ENCODE peak calls at places on chromosomes 3 and 15, in seven cellular contexts. A is spleen, L is neural progenitor cell, I is fibroblast of lung, Y is A673, T is PC-9, O is neuronal stem cell. E is an unnamed sample.

GRCh38 chr3:38089163-38089562 is 47.8 kb downstream of the ACAA1 start:
- DNase-seq in A (no peak), L (no peak), I (no peak), Y (no peak), T (no peak), O (no peak), E (peak; percentile 52)

GRCh38 chr3:56783644-56784451 is 17.9 kb downstream of the ARHGEF3 start:
- DNase-seq in A (peak; percentile 87), L (no peak), I (peak; percentile 88), Y (no peak), T (no peak), O (no peak), E (peak; percentile 64)

GRCh38 chr3:189908646-189909045 is 212.1 kb downstream of the P3H2 start:
- DNase-seq in A (no peak), L (peak; percentile 6), I (peak; percentile 2), Y (peak; percentile 61), T (peak; percentile 47), O (no peak), E (no peak)

GRCh38 chr15:71239592-71240364 is 124.5 kb downstream of the THSD4 start:
- DNase-seq in A (no peak), L (no peak), I (peak; percentile 27), Y (no peak), T (no peak), O (no peak), E (no peak)

GRCh38 chr15:39543651-39544050 is 37.2 kb upstream of the THBS1 start:
- DNase-seq in A (no peak), L (peak; percentile 36), I (peak; percentile 29), Y (no peak), T (no peak), O (no peak), E (no peak)

GRCh38 chr3:142501004-142501926 is 53.4 kb upstream of the XRN1 start:
- DNase-seq in A (no peak), L (no peak), I (peak; percentile 81), Y (no peak), T (no peak), O (no peak), E (no peak)

GRCh38 chr15:40902605-40903561 is 8.6 kb downstream of the VPS18 start:
- DNase-seq in A (peak; percentile 90), L (peak; percentile 2), I (no peak), Y (no peak), T (no peak), O (no peak), E (peak; percentile 57)

GRCh38 chr3:122084795-122085194 is 29.6 kb downstream of the CD86 start:
- DNase-seq in A (no peak), L (no peak), I (no peak), Y (no peak), T (no peak), O (no peak), E (no peak)

GRCh38 chr3:8651418-8652322 is 7.1 kb upstream of the SSUH2 start:
- DNase-seq in A (peak; percentile 55), L (no peak), I (no peak), Y (peak; percentile 17), T (no peak), O (no peak), E (no peak)

GRCh38 chr15:101489633-101490407 is at the start of gene PCSK6:
- DNase-seq in A (peak; percentile 76), L (peak; percentile 77), I (no peak), Y (peak; percentile 41), T (peak; percentile 59), O (peak; percentile 24), E (no peak)

GRCh38 chr3:115513411-115513800 is 109.9 kb upstream of the GAP43 start:
- DNase-seq in A (no peak), L (no peak), I (no peak), Y (no peak), T (no peak), O (no peak), E (no peak)
- H3K4me3 ChIP-seq in A (peak overlapping the region; percentile 47), L (peak overlapping the region; percentile 59), I (peak overlapping the region; percentile 61), Y (peak overlapping the region; percentile 52), T (no peak overlapping the region), O (peak overlapping the region; percentile 42), E (peak overlapping the region; percentile 59)

GRCh38 chr15:19987389-19988048 is 554.1 kb downstream of the GOLGA6L6 start:
- DNase-seq in A (no peak), L (no peak), I (no peak), Y (no peak), T (peak; percentile 53), O (no peak), E (no peak)
- H3K9me3 ChIP-seq in A (no peaks in the 10 kb centered on the region), L (peaks cover 18% of the 10 kb centered on the region), I (no peaks in the 10 kb centered on the region), Y (peaks cover 39% of the 10 kb centered on the region), T (no peaks in the 10 kb centered on the region), O (no peaks in the 10 kb centered on the region), E (no peaks in the 10 kb centered on the region)

GRCh38 chr15:63370764-63371163 is 10.9 kb downstream of the CA12 start:
- DNase-seq in A (no peak), L (no peak), I (no peak), Y (no peak), T (no peak), O (no peak), E (no peak)
- H3K4me3 ChIP-seq in A (no peak overlapping the region), L (no peak overlapping the region), I (no peak overlapping the region), Y (no peak overlapping the region), T (no peak overlapping the region), O (no peak overlapping the region), E (no peak overlapping the region)

GRCh38 chr3:151305778-151306157 is 10.9 kb downstream of the GPR87 start:
- DNase-seq in A (no peak), L (no peak), I (no peak), Y (no peak), T (peak; percentile 37), O (no peak), E (no peak)
- H3K9me3 ChIP-seq in A (no peaks in the 10 kb centered on the region), L (no peaks in the 10 kb centered on the region), I (no peaks in the 10 kb centered on the region), Y (no peaks in the 10 kb centered on the region), T (no peaks in the 10 kb centered on the region), O (no peaks in the 10 kb centered on the region), E (no peaks in the 10 kb centered on the region)

DNA sequence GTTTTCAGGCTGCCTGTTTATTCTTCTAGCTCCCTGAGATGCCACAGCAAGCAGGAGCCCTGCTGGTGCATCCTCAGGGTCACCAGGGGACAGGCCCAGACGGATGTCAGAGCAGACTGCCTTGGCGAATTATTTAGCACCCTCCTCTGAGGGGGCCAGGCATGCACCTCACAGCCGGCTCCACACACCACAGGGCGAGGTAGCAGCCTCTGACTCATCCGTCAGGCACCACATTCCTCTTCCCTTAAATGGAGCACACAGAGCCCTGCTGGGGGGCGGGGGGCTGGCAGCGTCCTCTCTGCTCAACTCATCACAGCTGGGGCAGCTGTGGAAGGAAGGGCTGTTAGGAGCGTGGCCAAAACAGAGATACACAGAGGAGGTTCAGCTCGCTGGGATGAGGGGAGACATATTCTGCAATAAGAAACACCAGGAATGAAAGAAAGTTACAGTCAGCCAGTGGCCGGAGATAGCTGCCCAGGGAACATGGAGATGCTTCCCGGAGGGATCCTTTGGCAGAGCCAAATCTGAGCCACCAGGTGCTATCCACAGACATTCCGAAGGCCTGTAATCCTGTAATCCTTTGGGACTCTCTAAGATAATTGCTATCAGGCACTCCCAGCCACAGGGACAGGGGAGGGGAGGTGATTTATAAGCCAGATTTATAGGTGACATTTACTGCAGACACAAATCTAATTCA is 13.9 kb upstream of the PRICKLE2 start:
- DNase-seq in A (no peak), L (peak; percentile 77), I (peak; percentile 94), Y (peak; percentile 63), T (peak; percentile 74), O (peak; percentile 56), E (peak; percentile 90)
- H3K4me3 ChIP-seq in A (no peak overlapping the region), L (no peak overlapping the region), I (peak overlapping the region; percentile 5), Y (no peak overlapping the region), T (no peak overlapping the region), O (peak overlapping the region; percentile 7), E (no peak overlapping the region)

GRCh38 chr3:176512037-176512436 is 685.2 kb downstream of the TBL1XR1 start:
- DNase-seq in A (no peak), L (no peak), I (no peak), Y (no peak), T (no peak), O (no peak), E (no peak)

GRCh38 chr3:176513604-176514003 is 683.7 kb downstream of the TBL1XR1 start:
- DNase-seq in A (no peak), L (peak; percentile 14), I (peak; percentile 3), Y (no peak), T (no peak), O (peak; percentile 24), E (no peak)

GRCh38 chr3:176510097-176510496 is 687.2 kb downstream of the TBL1XR1 start:
- DNase-seq in A (no peak), L (no peak), I (no peak), Y (no peak), T (no peak), O (no peak), E (no peak)

DNA sequence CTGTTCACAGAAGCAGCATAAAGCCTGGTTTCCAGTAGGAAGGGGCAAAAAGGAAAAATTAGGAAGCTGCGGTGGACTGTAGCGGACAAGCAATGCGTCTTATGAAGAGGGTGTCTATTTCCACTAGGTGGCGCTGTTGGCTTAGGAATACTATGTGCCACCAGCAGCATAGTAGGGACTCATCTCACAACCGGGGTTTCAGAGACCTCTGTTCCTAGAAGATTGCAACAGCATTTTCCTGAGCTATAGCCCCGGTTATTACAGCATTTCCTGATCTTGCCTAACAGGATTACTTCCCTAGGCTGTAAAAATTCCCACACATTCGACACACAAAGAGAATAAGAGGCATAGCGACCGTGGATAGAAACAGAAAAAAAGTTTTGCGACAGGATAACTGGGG is 683.0 kb downstream of the TBL1XR1 start:
- DNase-seq in A (no peak), L (peak; percentile 84), I (peak; percentile 54), Y (peak; percentile 68), T (peak; percentile 25), O (peak; percentile 27), E (no peak)
- H3K9me3 ChIP-seq in A (peaks cover 64% of the 10 kb centered on the region), L (peaks cover 5% of the 10 kb centered on the region), I (no peaks in the 10 kb centered on the region), Y (peaks cover 43% of the 10 kb centered on the region), T (peaks cover 8% of the 10 kb centered on the region), O (peaks cover 40% of the 10 kb centered on the region), E (peaks cover 33% of the 10 kb centered on the region)

GRCh38 chr3:134327594-134327975 is 46.7 kb downstream of the AMOTL2 start:
- DNase-seq in A (no peak), L (no peak), I (peak; percentile 49), Y (no peak), T (peak; percentile 84), O (no peak), E (no peak)

GRCh38 chr3:134328147-134328591 is 46.1 kb downstream of the AMOTL2 start:
- DNase-seq in A (no peak), L (no peak), I (peak; percentile 89), Y (peak; percentile 60), T (peak; percentile 76), O (no peak), E (no peak)

GRCh38 chr3:134326126-134326525 is 48.1 kb downstream of the AMOTL2 start:
- DNase-seq in A (no peak), L (no peak), I (no peak), Y (no peak), T (no peak), O (no peak), E (no peak)

GRCh38 chr3:134325722-134326121 is 48.5 kb downstream of the AMOTL2 start:
- DNase-seq in A (no peak), L (no peak), I (no peak), Y (no peak), T (peak; percentile 78), O (no peak), E (no peak)

GRCh38 chr3:134326760-134327593 is 47.3 kb downstream of the AMOTL2 start:
- DNase-seq in A (no peak), L (peak; percentile 80), I (peak; percentile 92), Y (peak; percentile 93), T (peak; percentile 86), O (peak; percentile 64), E (peak; percentile 45)
- H3K4me3 ChIP-seq in A (no peak overlapping the region), L (no peak overlapping the region), I (no peak overlapping the region), Y (no peak overlapping the region), T (peak overlapping the region; percentile 23), O (no peak overlapping the region), E (no peak overlapping the region)

E was measured in heart left ventricle.